ENCODE peak calls at places on chromosomes 3 and 15, in five cellular contexts. C is psoas muscle, X is AG04449, O is HS-5, M is GM12865. I is an unnamed sample.

GRCh38 chr3:149277338-149277813 is 55.7 kb upstream of the CP start:
- DNase-seq in M (peak; percentile 37), X (no peak), C (no peak), O (peak; percentile 63), I (no peak)

GRCh38 chr3:145070795-145071194 is 1090.2 kb downstream of the PLOD2 start:
- DNase-seq in M (no peak), C (no peak), O (no peak), X (no peak), I (no peak)

GRCh38 chr3:127577448-127577847 is 13.1 kb downstream of the TPRA1 start:
- DNase-seq in X (no peak), C (no peak), O (no peak), M (no peak), I (no peak)

GRCh38 chr3:129705274-129705673 is 98.8 kb upstream of the PLXND1 start:
- DNase-seq in O (no peak), C (no peak), M (no peak), X (no peak), I (no peak)

GRCh38 chr15:66080791-66081475 is 172.6 kb downstream of the MEGF11 start:
- DNase-seq in C (no peak), X (peak; percentile 14), M (no peak), O (peak; percentile 4), I (no peak)

GRCh38 chr3:185656321-185656840 is 70.3 kb downstream of the SENP2 start:
- DNase-seq in M (no peak), C (no peak), O (peak; percentile 99), X (peak; percentile 98), I (no peak)

GRCh38 chr3:95215437-95215836 is 1152.6 kb downstream of the NSUN3 start:
- DNase-seq in C (no peak), M (no peak), O (no peak), X (no peak), I (no peak)

GRCh38 chr15:26736502-26737248 is 36.2 kb downstream of the GABRB3 start:
- DNase-seq in X (no peak), M (no peak), C (no peak), O (no peak), I (no peak)

GRCh38 chr15:59222106-59222505 is 15.5 kb downstream of the LDHAL6B start:
- DNase-seq in M (no peak), O (peak; percentile 60), C (no peak), X (peak; percentile 70), I (no peak)

GRCh38 chr3:109081746-109082510 is 36.0 kb downstream of the MORC1 start:
- DNase-seq in M (peak; percentile 89), C (no peak), O (peak; percentile 31), X (no peak), I (no peak)

GRCh38 chr3:186509423-186509822 is 34.8 kb downstream of the CRYGS start:
- DNase-seq in M (no peak), C (no peak), X (no peak), O (no peak), I (no peak)

GRCh38 chr3:11696054-11696453 is 52.3 kb upstream of the VGLL4 start:
- DNase-seq in O (no peak), C (no peak), M (no peak), X (no peak), I (no peak)

GRCh38 chr3:177835008-177835407 is 637.7 kb upstream of the TBL1XR1 start:
- DNase-seq in X (no peak), O (peak; percentile 85), C (no peak), M (no peak), I (no peak)

GRCh38 chr3:69309810-69310209 is 76.1 kb downstream of the FRMD4B start:
- DNase-seq in O (peak; percentile 26), M (peak; percentile 35), X (no peak), C (no peak), I (no peak)

GRCh38 chr3:52231502-52232278 is 6.2 kb upstream of the TLR9 start:
- DNase-seq in X (no peak), M (peak; percentile 83), C (peak; percentile 95), O (no peak), I (peak; percentile 19)

GRCh38 chr3:48367201-48367600 is 4.8 kb upstream of the FBXW12 start:
- DNase-seq in X (no peak), O (no peak), C (no peak), M (no peak), I (no peak)

GRCh38 chr3:177337548-177338331 is 140.5 kb upstream of the TBL1XR1 start:
- DNase-seq in O (peak; percentile 80), M (peak; percentile 91), C (no peak), X (peak; percentile 69), I (no peak)

GRCh38 chr3:126889276-126890201 is 93.4 kb upstream of the PLXNA1 start:
- DNase-seq in X (no peak), C (no peak), O (no peak), M (no peak), I (no peak)

GRCh38 chr15:93035092-93035915 is 53.7 kb downstream of the RGMA start:
- DNase-seq in O (no peak), X (no peak), M (no peak), C (no peak), I (no peak)

GRCh38 chr15:45126535-45127158 is 3.0 kb downstream of the DUOXA1 start:
- DNase-seq in O (no peak), X (no peak), M (peak; percentile 34), C (no peak), I (no peak)

GRCh38 chr3:16050641-16051467 is 123.6 kb upstream of the GALNT15 start:
- DNase-seq in X (no peak), O (no peak), M (no peak), C (no peak), I (no peak)

GRCh38 chr3:120139140-120139539 is 44.9 kb upstream of the GSK3B start:
- DNase-seq in X (no peak), M (no peak), C (no peak), O (no peak), I (no peak)

GRCh38 chr15:79572691-79573340 is 140.7 kb downstream of the MINAR1 start:
- DNase-seq in M (no peak), O (no peak), X (no peak), C (no peak), I (no peak)

GRCh38 chr3:1469687-1470086 is 376.9 kb downstream of the CNTN6 start:
- DNase-seq in C (no peak), X (no peak), M (no peak), O (no peak), I (no peak)

GRCh38 chr3:70531063-70531657 is 218.7 kb upstream of the MDFIC2 start:
- DNase-seq in X (no peak), O (peak; percentile 25), C (no peak), M (peak; percentile 2), I (no peak)

GRCh38 chr3:30078736-30079135 is 527.7 kb upstream of the TGFBR2 start:
- DNase-seq in M (no peak), C (no peak), O (no peak), X (no peak), I (no peak)

GRCh38 chr3:64655160-64655559 is 32.6 kb downstream of the ADAMTS9 start:
- DNase-seq in X (no peak), O (no peak), C (no peak), M (no peak), I (no peak)

GRCh38 chr3:44080507-44080906 is 161.2 kb upstream of the TOPAZ1 start:
- DNase-seq in C (no peak), O (no peak), M (no peak), X (no peak), I (no peak)

GRCh38 chr15:69885182-69886041 is 212.3 kb downstream of the TLE3 start:
- DNase-seq in C (no peak), X (no peak), O (no peak), M (no peak), I (no peak)

GRCh38 chr3:45536316-45536715 is 58.2 kb upstream of the LIMD1 start:
- DNase-seq in C (no peak), X (no peak), M (no peak), O (no peak), I (no peak)

GRCh38 chr15:76346666-76347506 is 10.3 kb downstream of the ISL2 start:
- DNase-seq in X (no peak), M (no peak), C (no peak), O (no peak), I (no peak)

GRCh38 chr3:138031536-138031935 is 21.6 kb downstream of the CLDN18 start:
- DNase-seq in C (no peak), M (peak; percentile 78), O (no peak), X (no peak), I (no peak)

GRCh38 chr15:60179786-60180391 is 175.8 kb downstream of the FOXB1 start:
- DNase-seq in O (peak; percentile 6), C (no peak), X (peak; percentile 9), M (peak; percentile 58), I (no peak)

GRCh38 chr3:3744826-3745225 is 54.4 kb upstream of the LRRN1 start:
- DNase-seq in C (no peak), M (peak; percentile 9), O (no peak), X (no peak), I (no peak)